ENCODE peak calls at places on chromosomes 4 and X, in five cellular contexts. X is tibial nerve, Z is lung, C is mammary epithelial cell, D is tibial artery. B is an unnamed sample.

GRCh38 chr4:158912390-158913175 is 143.8 kb downstream of the FNIP2 start:
- DNase-seq in D (no peak), X (no peak), Z (no peak), C (no peak), B (no peak)

GRCh38 chr4:76156635-76157034 is 8.4 kb upstream of the NUP54 start:
- DNase-seq in X (no peak), D (no peak), C (peak; percentile 8), Z (no peak), B (no peak)

GRCh38 chr4:106351016-106351415 is 17.6 kb downstream of the GIMD1 start:
- DNase-seq in D (no peak), Z (no peak), X (no peak), C (peak; percentile 71), B (no peak)

GRCh38 chrX:122196338-122196737 is 987.7 kb upstream of the GRIA3 start:
- DNase-seq in Z (no peak), C (no peak), X (no peak), D (no peak), B (no peak)

GRCh38 chrX:39764441-39764914 is 333.3 kb downstream of the BCOR start:
- DNase-seq in D (no peak), Z (no peak), C (no peak), X (no peak), B (no peak)

GRCh38 chr4:99945718-99946345 is 586 bp downstream of the DNAJB14 start:
- DNase-seq in D (no peak), Z (no peak), C (peak; percentile 53), X (no peak), B (no peak)

GRCh38 chrX:108437789-108438623 is at the start of gene COL4A6:
- DNase-seq in Z (no peak), C (peak; percentile 59), D (no peak), X (no peak), B (no peak)

GRCh38 chrX:141642979-141643378 is 53.5 kb downstream of the SPANXA2 start:
- DNase-seq in X (no peak), D (no peak), Z (no peak), C (no peak), B (no peak)

GRCh38 chr4:73438048-73438447 is 2.0 kb downstream of the AFP start:
- DNase-seq in X (no peak), C (no peak), Z (no peak), D (no peak), B (no peak)

GRCh38 chrX:33974676-33975075 is 157.4 kb downstream of the FAM47A start:
- DNase-seq in D (no peak), Z (no peak), C (no peak), X (no peak), B (no peak)

GRCh38 chr4:112859456-112860184 is 189.8 kb upstream of the ANK2 start:
- DNase-seq in X (no peak), Z (no peak), C (no peak), D (no peak), B (no peak)

GRCh38 chr4:41927761-41928499 is 7.3 kb upstream of the TMEM33 start:
- DNase-seq in D (no peak), Z (no peak), X (no peak), C (no peak), B (no peak)

GRCh38 chrX:56798866-56799864 is 70.1 kb downstream of the NBDY start:
- DNase-seq in D (no peak), X (no peak), Z (peak; percentile 52), C (no peak), B (no peak)

GRCh38 chrX:46704767-46705386 is 54.0 kb downstream of the SLC9A7 start:
- DNase-seq in D (no peak), Z (no peak), X (no peak), C (peak; percentile 66), B (no peak)

GRCh38 chrX:68045008-68045577 is 388.2 kb downstream of the OPHN1 start:
- DNase-seq in X (no peak), D (no peak), C (no peak), Z (no peak), B (no peak)

GRCh38 chr4:133151681-133152329 is 2.7 kb downstream of the PCDH10 start:
- DNase-seq in Z (no peak), C (no peak), D (no peak), X (no peak), B (no peak)

GRCh38 chrX:100681581-100681980 is 37.6 kb downstream of the SRPX2 start:
- DNase-seq in D (no peak), C (no peak), Z (no peak), X (no peak), B (no peak)

GRCh38 chrX:68431836-68432235 is 1.5 kb downstream of the OPHN1 start:
- DNase-seq in Z (no peak), C (no peak), X (no peak), D (no peak), B (no peak)

GRCh38 chr4:3315566-3315965 is 22.7 kb downstream of the RGS12 start:
- DNase-seq in D (no peak), C (no peak), Z (no peak), X (no peak), B (no peak)

GRCh38 chr4:122341906-122342305 is 36.9 kb upstream of the ADAD1 start:
- DNase-seq in C (peak; percentile 78), Z (no peak), X (no peak), D (no peak), B (no peak)
- H3K27ac ChIP-seq in C (no peak overlapping the region), Z (no peak overlapping the region), X (no peak overlapping the region), D (no peak overlapping the region), B (peak overlapping the region; percentile 67)

DNA sequence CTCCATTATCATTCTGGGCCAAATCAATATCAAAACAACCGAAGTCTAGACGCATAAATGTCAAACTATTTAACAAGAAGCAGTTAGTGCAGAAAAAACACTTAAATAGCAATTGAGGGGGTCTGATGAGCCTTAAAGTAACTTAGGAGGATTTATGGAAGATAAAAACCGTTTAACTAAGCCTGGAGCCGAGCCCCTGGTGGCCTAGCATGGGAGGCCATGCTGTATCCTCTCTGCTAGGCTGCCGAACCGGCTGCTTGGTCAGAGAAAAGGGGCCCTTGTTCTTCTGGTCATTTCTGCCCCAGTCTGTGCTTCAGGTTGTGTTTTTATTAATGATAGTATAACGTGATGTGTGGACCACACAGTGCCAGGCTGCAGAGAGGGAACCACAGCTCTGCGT is 72.4 kb downstream of the CPZ start:
- DNase-seq in D (no peak), X (no peak), C (no peak), Z (no peak), B (no peak)
- TF ChIP-seq CTCF in D (no peak), X (no peak), C (no peak), Z (no peak), B (no peak)

GRCh38 chr4:78293348-78293747 is 236.2 kb downstream of the FRAS1 start:
- DNase-seq in X (no peak), Z (no peak), C (no peak), D (no peak), B (no peak)
- H3K4me1 ChIP-seq in X (no peaks in the 10 kb centered on the region), Z (peaks cover 2% of the 10 kb centered on the region), C (peaks cover 19% of the 10 kb centered on the region), D (peaks cover 24% of the 10 kb centered on the region), B (peaks cover 6% of the 10 kb centered on the region)

GRCh38 chrX:109848451-109849050 is 115.5 kb upstream of the ACSL4 start:
- DNase-seq in X (no peak), D (no peak), Z (no peak), C (no peak), B (no peak)
- H3K27ac ChIP-seq in X (no peak overlapping the region), D (no peak overlapping the region), Z (no peak overlapping the region), C (no peak overlapping the region), B (no peak overlapping the region)

DNA sequence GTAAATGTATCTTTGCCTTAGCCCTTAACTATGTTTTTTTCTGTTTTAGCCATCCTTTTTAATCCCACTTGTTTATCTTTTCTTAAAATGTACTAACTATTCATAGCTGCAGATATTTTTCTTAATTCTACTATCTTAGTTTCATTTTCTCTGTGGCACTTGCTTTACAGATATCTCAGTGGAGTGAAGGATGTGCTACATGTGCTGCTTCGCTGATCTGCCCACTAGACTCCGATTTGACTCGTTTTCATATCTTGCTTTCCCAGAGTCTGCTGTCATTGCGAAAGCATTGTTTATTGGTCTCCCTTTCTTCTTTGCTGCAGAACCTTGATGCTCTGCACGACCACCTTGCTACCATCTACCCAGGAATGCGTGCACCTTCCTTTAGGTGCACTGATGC is 30.6 kb downstream of the GUCY1B1 start:
- DNase-seq in C (no peak), D (no peak), X (no peak), Z (no peak), B (no peak)
- TF ChIP-seq CTCF in C (no peak), D (no peak), X (no peak), Z (no peak), B (no peak)

GRCh38 chr4:7973545-7973981 is 33.9 kb upstream of the AFAP1 start:
- DNase-seq in C (peak; percentile 90), Z (no peak), D (no peak), X (no peak), B (peak; percentile 30)

GRCh38 chr4:7968262-7968896 is 28.7 kb upstream of the AFAP1 start:
- DNase-seq in Z (no peak), D (no peak), X (no peak), C (no peak), B (no peak)

GRCh38 chr4:7970031-7970946 is 30.6 kb upstream of the AFAP1 start:
- DNase-seq in D (no peak), C (peak; percentile 51), X (no peak), Z (no peak), B (no peak)

GRCh38 chr4:7971881-7972500 is 32.3 kb upstream of the AFAP1 start:
- DNase-seq in Z (no peak), C (peak; percentile 60), X (no peak), D (no peak), B (no peak)

GRCh38 chr4:7971159-7971631 is 31.5 kb upstream of the AFAP1 start:
- DNase-seq in X (no peak), D (no peak), C (no peak), Z (no peak), B (no peak)
- H3K4me1 ChIP-seq in X (no peaks in the 10 kb centered on the region), D (peaks cover 40% of the 10 kb centered on the region), C (peaks cover 48% of the 10 kb centered on the region), Z (peaks cover 17% of the 10 kb centered on the region), B (peaks cover 37% of the 10 kb centered on the region)

GRCh38 chrX:48488034-48488433 is 12.0 kb downstream of the FTSJ1 start:
- DNase-seq in X (no peak), C (no peak), Z (no peak), D (no peak), B (no peak)

GRCh38 chrX:48490661-48491060 is 14.7 kb downstream of the FTSJ1 start:
- DNase-seq in Z (no peak), C (peak; percentile 77), D (no peak), X (no peak), B (no peak)

GRCh38 chrX:48489296-48489695 is 13.3 kb downstream of the FTSJ1 start:
- DNase-seq in D (no peak), C (no peak), Z (no peak), X (no peak), B (no peak)

GRCh38 chrX:48489892-48490291 is 13.9 kb downstream of the FTSJ1 start:
- DNase-seq in C (no peak), D (no peak), Z (no peak), X (no peak), B (no peak)

GRCh38 chrX:48487362-48487785 is 11.4 kb downstream of the FTSJ1 start:
- DNase-seq in X (no peak), C (peak; percentile 97), D (no peak), Z (no peak), B (no peak)
- H3K27ac ChIP-seq in X (no peak overlapping the region), C (peak overlapping the region; percentile 95), D (no peak overlapping the region), Z (no peak overlapping the region), B (no peak overlapping the region)